ENCODE peak calls at places on chromosomes 11 and 22, in eight cellular contexts. R is PC-3, M is upper lobe of right lung, L is kidney, D is HFFc6, X is endothelial cell, K is chondrocyte, H is B cell. J is an unnamed sample.
A peak's percentile ranks its signal among the peaks of the same experiment; 100 is the strongest.

GRCh38 chr11:63534076-63534475 is 2.5 kb upstream of the PLAAT4 start:
- DNase-seq in R (no peak), M (no peak), H (no peak), L (no peak), D (no peak), X (no peak), K (no peak), J (no peak)

GRCh38 chr22:20867179-20868099 is 8.6 kb downstream of the SNAP29 start:
- DNase-seq in D (no peak), H (no peak), R (no peak), K (no peak), X (peak; percentile 19), L (peak; percentile 76), M (no peak), J (peak; percentile 55)

GRCh38 chr11:127000291-127000968 is at the start of gene KIRREL3:
- DNase-seq in R (no peak), H (no peak), M (no peak), X (peak; percentile 32), D (peak; percentile 50), L (peak; percentile 64), K (no peak), J (no peak)

GRCh38 chr11:126420730-126421083 is 65.2 kb downstream of the ST3GAL4 start:
- DNase-seq in L (no peak), M (no peak), X (no peak), R (no peak), K (no peak), D (no peak), H (no peak), J (peak; percentile 23)

GRCh38 chr22:19787849-19788141 is 27.2 kb downstream of the TBX1 start:
- DNase-seq in X (no peak), K (no peak), D (no peak), H (no peak), R (no peak), M (no peak), L (peak; percentile 50), J (no peak)

GRCh38 chr22:28742562-28742962 is 723 bp downstream of the HSCB start:
- DNase-seq in L (no peak), D (no peak), H (no peak), R (no peak), K (no peak), M (no peak), X (no peak), J (no peak)

GRCh38 chr11:1563697-1564534 is 8.2 kb downstream of the DUSP8 start:
- DNase-seq in H (peak; percentile 32), M (peak; percentile 54), D (no peak), R (no peak), L (no peak), K (peak; percentile 93), X (no peak), J (no peak)

GRCh38 chr11:2590131-2590950 is 109.5 kb downstream of the KCNQ1OT1 start:
- DNase-seq in H (no peak), M (peak; percentile 55), L (peak; percentile 51), X (no peak), K (peak; percentile 50), R (no peak), D (no peak), J (no peak)

GRCh38 chr22:17912942-17913704 is 111.2 kb downstream of the MICAL3 start:
- DNase-seq in L (no peak), R (no peak), X (no peak), K (no peak), M (no peak), D (peak; percentile 23), H (no peak), J (no peak)

GRCh38 chr11:14308114-14308896 is 50.7 kb downstream of the RRAS2 start:
- DNase-seq in H (peak; percentile 52), D (peak; percentile 44), M (no peak), L (no peak), K (no peak), X (no peak), R (peak; percentile 62), J (peak; percentile 66)

GRCh38 chr11:12826441-12826840 is 152.2 kb downstream of the TEAD1 start:
- DNase-seq in D (no peak), R (no peak), K (no peak), L (no peak), X (no peak), H (no peak), M (no peak), J (no peak)

GRCh38 chr11:44978279-44978960 is 27.7 kb upstream of the TP53I11 start:
- DNase-seq in R (no peak), X (no peak), M (no peak), K (no peak), D (no peak), H (no peak), L (no peak), J (peak; percentile 24)

GRCh38 chr11:1194977-1195689 is 27.7 kb upstream of the MUC5B start:
- DNase-seq in L (peak; percentile 71), D (no peak), R (no peak), X (no peak), H (no peak), M (peak; percentile 52), K (peak; percentile 88), J (no peak)

GRCh38 chr11:65032216-65032615 is 5.0 kb downstream of the SNX15 start:
- DNase-seq in X (no peak), L (no peak), H (no peak), R (no peak), M (no peak), K (no peak), D (no peak), J (no peak)

GRCh38 chr11:57791321-57792059 is 29.9 kb downstream of the CTNND1 start:
- DNase-seq in R (no peak), X (no peak), H (peak; percentile 17), L (peak; percentile 75), M (no peak), D (no peak), K (no peak), J (no peak)

GRCh38 chr11:28757725-28758515 is 649.7 kb downstream of the METTL15 start:
- DNase-seq in X (no peak), L (no peak), H (no peak), M (no peak), R (peak; percentile 95), K (no peak), D (peak; percentile 70), J (peak; percentile 88)

GRCh38 chr11:128776088-128776433 is 82.2 kb downstream of the FLI1 start:
- DNase-seq in M (no peak), L (no peak), X (no peak), D (no peak), R (no peak), H (peak; percentile 39), K (no peak), J (no peak)

GRCh38 chr11:23991140-23991539 is 505.7 kb upstream of the LUZP2 start:
- DNase-seq in X (no peak), M (no peak), K (no peak), D (no peak), L (no peak), R (no peak), H (no peak), J (peak; percentile 66)

GRCh38 chr11:7522546-7522945 is 8.7 kb downstream of the PPFIBP2 start:
- DNase-seq in H (no peak), K (no peak), D (no peak), L (no peak), R (no peak), X (no peak), M (no peak), J (no peak)

GRCh38 chr22:27628891-27629631 is 172.5 kb downstream of the MN1 start:
- DNase-seq in R (peak; percentile 63), M (no peak), L (no peak), X (no peak), K (no peak), D (no peak), H (no peak), J (no peak)

GRCh38 chr11:60847281-60847680 is 5.4 kb downstream of the CCDC86 start:
- DNase-seq in L (no peak), H (no peak), M (no peak), D (no peak), X (no peak), K (no peak), R (no peak), J (no peak)

GRCh38 chr11:43214471-43214870 is 97.3 kb upstream of the API5 start:
- DNase-seq in R (no peak), X (no peak), H (no peak), M (no peak), K (no peak), D (no peak), L (no peak), J (no peak)

GRCh38 chr11:58508005-58508404 is at the start of gene OR5B21:
- DNase-seq in H (no peak), R (no peak), M (no peak), D (no peak), L (no peak), K (no peak), X (no peak), J (no peak)

GRCh38 chr11:119094816-119095065 is 6.9 kb downstream of the DPAGT1 start:
- DNase-seq in R (peak; percentile 72), L (peak; percentile 96), H (no peak), M (peak; percentile 94), X (peak; percentile 83), D (peak; percentile 87), K (no peak), J (peak; percentile 87)
- TF ChIP-seq CTCF in R (peak; percentile 68), L (peak; percentile 63), H (peak; percentile 61), M (peak; percentile 69), X (peak; percentile 29), D (peak; percentile 85), K (peak; percentile 88), J (peak; percentile 59)

GRCh38 chr11:27694992-27695391 is 5.3 kb downstream of the BDNF start:
- DNase-seq in H (no peak), X (no peak), R (peak; percentile 69), L (no peak), K (no peak), D (no peak), M (no peak), J (peak; percentile 68)
- TF ChIP-seq CTCF in H (no peak), X (no peak), R (peak; percentile 78), L (no peak), K (peak; percentile 87), D (peak; percentile 65), M (no peak), J (peak; percentile 49)

GRCh38 chr11:70270104-70270876 is at the start of gene PPFIA1:
- DNase-seq in R (peak; percentile 99), D (peak; percentile 82), L (peak; percentile 99), M (peak; percentile 98), X (peak; percentile 95), H (peak; percentile 99), K (peak; percentile 97), J (peak; percentile 93)
- TF ChIP-seq CTCF in R (peak; percentile 18), D (no peak), L (peak; percentile 6), M (no peak), X (no peak), H (no peak), K (no peak), J (no peak)

DNA sequence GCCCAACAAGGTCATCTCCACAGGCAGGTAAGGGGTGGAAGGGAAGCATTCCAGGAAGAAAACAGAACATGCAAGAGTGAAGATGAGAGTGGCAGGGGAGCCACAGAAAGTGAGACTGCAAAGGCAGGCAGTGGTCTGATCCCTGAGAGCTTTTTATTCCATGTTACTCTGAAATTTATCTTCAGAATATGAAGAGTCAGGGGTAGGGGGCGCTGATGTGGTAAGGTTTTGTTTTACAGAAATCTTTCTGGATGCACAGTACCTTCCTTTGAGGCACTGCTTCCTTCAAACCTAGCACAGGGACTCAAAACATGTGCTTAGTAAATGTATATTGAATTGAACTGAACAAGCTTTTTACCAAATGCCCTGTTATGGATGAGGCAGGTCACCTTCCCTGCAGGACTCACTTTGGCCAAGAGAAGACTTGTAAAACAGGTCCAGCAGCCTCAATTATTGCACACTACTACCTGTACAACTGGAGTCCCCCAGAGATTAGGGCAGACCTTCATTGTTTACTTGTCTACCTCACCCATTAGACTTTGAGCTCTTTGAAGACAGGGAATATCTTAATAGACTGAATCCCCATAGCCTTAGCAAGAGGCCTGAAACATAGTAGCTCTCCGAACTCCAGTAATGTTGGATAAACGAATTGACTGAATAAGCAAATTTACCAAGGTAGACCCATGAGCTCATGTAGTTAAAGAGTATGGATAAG is 2.2 kb downstream of the PAK1 start:
- DNase-seq in R (peak; percentile 88), M (no peak), H (peak; percentile 23), L (no peak), X (peak; percentile 51), D (no peak), K (no peak), J (no peak)
- TF ChIP-seq CTCF in R (peak; percentile 64), M (peak; percentile 15), H (peak; percentile 37), L (no peak), X (peak; percentile 18), D (peak; percentile 46), K (peak; percentile 63), J (peak; percentile 25)

J was measured in fibroblast of pulmonary artery.